ENCODE peak calls at places on chromosome 5, in nine cellular contexts. R, C, F, N, H, I, X, Z and E are unnamed samples.

GRCh38 chr5:104540448-104540847 is 977.9 kb upstream of the NUDT12 start:
- DNase-seq in X (no peak), C (no peak), I (no peak), Z (no peak), H (no peak), F (peak), N (no peak), R (no peak), E (no peak)

GRCh38 chr5:83265318-83265717 is 188.0 kb downstream of the XRCC4 start:
- DNase-seq in N (no peak), Z (peak), C (peak), F (no peak), H (no peak), I (no peak), R (peak), X (no peak), E (no peak)

GRCh38 chr5:177958696-177959095 is 37.3 kb downstream of the PROP1 start:
- DNase-seq in R (no peak), X (no peak), H (no peak), Z (no peak), I (no peak), F (no peak), C (no peak), N (no peak), E (no peak)

GRCh38 chr5:5383461-5383860 is 39.0 kb upstream of the ICE1 start:
- DNase-seq in I (no peak), H (no peak), X (no peak), R (no peak), F (no peak), Z (no peak), N (no peak), C (no peak), E (no peak)

GRCh38 chr5:140295414-140295813 is 7.5 kb downstream of the PFDN1 start:
- DNase-seq in N (no peak), X (no peak), R (peak), I (no peak), H (peak), F (peak), C (no peak), Z (peak), E (peak)

GRCh38 chr5:82111191-82111590 is 139.4 kb downstream of the ATG10 start:
- DNase-seq in I (no peak), F (no peak), N (no peak), C (no peak), X (no peak), H (no peak), R (no peak), Z (peak), E (no peak)

GRCh38 chr5:45484781-45485180 is 211.4 kb downstream of the HCN1 start:
- DNase-seq in H (no peak), Z (no peak), N (no peak), X (no peak), C (no peak), F (no peak), I (no peak), R (no peak), E (no peak)

GRCh38 chr5:6046296-6046695 is 332.1 kb downstream of the MED10 start:
- DNase-seq in I (no peak), R (no peak), Z (no peak), C (no peak), N (no peak), F (no peak), H (no peak), X (no peak), E (no peak)

GRCh38 chr5:138946831-138947560 is 71.9 kb upstream of the LRRTM2 start:
- DNase-seq in I (no peak), Z (no peak), F (no peak), C (no peak), N (no peak), X (no peak), H (peak), R (no peak), E (peak)

DNA sequence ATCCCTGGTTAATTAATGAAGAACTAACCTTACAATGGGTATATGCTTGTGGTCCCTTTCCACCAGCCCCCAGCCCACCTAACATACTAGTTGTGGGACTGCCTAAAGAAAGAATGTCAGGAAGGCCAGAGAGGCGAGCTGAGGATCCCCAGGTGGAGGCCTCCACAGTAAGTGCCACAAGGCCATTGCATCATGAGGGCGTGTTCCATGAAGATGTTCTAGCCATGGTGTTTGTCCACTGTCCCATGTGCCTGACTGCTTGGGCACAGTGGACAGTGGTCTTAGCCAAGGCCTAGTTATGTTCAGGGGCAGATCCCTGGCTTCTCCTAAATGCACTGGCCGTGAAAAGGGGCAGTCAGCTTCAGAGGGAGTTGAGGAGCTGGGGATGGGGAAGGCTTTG is 21.1 kb downstream of the ZFP62 start:
- DNase-seq in F (no peak), R (no peak), C (no peak), I (no peak), X (no peak), N (no peak), H (no peak), Z (no peak), E (no peak)
- H3K4me3 ChIP-seq in F (no peak), R (no peak), C (no peak), I (no peak), X (no peak), N (no peak), H (no peak), Z (no peak), E (no peak)

DNA sequence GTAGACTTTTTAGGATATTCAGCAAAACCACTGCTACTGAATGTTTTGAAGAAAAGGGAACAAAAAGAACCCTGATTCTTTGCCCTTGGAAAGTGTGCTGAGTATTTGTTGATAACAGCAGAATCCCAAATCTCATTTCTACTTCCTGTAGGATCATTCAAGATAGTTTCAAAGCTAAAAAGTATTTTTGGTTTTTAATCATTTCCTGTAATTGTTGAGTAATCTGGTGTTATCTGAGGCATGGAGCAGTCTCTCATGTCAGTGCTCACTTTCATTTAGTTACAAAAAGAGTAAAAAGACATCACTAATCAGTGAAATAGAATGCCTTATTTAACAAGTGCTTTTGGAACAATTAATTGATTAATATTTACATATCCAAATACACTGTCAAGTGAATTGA is 56.1 kb downstream of the ITGA2 start:
- DNase-seq in F (no peak), C (no peak), Z (no peak), N (no peak), I (no peak), X (no peak), H (no peak), R (no peak), E (no peak)
- H3K27ac ChIP-seq in F (no peak), C (no peak), Z (no peak), N (no peak), I (no peak), X (no peak), H (no peak), R (no peak), E (no peak)

DNA sequence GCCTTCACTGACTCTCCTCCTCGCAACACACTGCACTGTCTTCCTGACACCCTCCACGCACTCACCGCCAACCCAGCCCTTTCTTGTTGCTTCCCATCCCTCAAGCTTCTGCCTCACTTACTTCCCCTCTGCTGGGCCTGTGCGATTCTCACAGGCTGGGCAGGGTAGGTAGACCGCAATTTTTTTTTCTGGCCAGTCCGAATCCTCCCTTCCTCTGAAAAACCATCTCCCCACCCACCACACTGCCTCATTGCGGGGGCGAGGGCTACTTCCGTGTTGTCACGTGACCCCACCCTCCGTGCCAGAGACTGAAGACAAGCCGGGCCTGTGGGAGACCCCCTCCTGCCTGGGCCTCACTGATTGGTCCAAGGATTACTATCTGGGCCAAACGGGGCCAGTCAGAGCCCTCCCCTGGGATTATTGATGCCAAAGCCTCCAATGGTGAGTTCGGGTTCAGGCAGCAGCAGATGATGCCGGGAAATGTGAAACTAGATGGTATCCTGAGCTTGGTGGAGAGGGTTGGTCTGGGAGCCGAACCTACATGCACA is 73.1 kb downstream of the STK10 start:
- DNase-seq in R (no peak), N (peak), F (no peak), I (no peak), C (no peak), H (no peak), Z (no peak), X (no peak), E (no peak)
- TF ChIP-seq EP300 in R (no peak), N (peak), F (no peak), I (no peak), C (no peak), H (no peak), Z (no peak), X (no peak), E (no peak)

GRCh38 chr5:135753990-135754389 is 80.5 kb upstream of the SLC25A48 start:
- DNase-seq in Z (no peak), H (no peak), N (no peak), R (no peak), I (no peak), X (no peak), C (no peak), F (no peak), E (no peak)

GRCh38 chr5:135745897-135746500 is 88.5 kb upstream of the SLC25A48 start:
- DNase-seq in Z (peak), X (no peak), C (no peak), H (no peak), R (no peak), F (no peak), I (no peak), N (no peak), E (no peak)

GRCh38 chr5:135747824-135748223 is 86.6 kb upstream of the SLC25A48 start:
- DNase-seq in H (no peak), Z (no peak), X (no peak), I (no peak), F (no peak), C (no peak), R (no peak), N (no peak), E (no peak)

GRCh38 chr5:135750506-135750905 is 84.0 kb upstream of the SLC25A48 start:
- DNase-seq in C (no peak), X (no peak), F (no peak), R (no peak), Z (peak), N (no peak), H (no peak), I (no peak), E (no peak)
- H3K4me3 ChIP-seq in C (no peak), X (no peak), F (no peak), R (no peak), Z (no peak), N (no peak), H (no peak), I (no peak), E (no peak)

GRCh38 chr5:76414788-76415187 is 11.7 kb downstream of the IQGAP2 start:
- DNase-seq in H (no peak), I (no peak), N (no peak), Z (no peak), C (no peak), F (no peak), R (no peak), X (no peak), E (no peak)
- H3K27ac ChIP-seq in H (no peak), I (no peak), N (no peak), Z (no peak), C (no peak), F (no peak), R (no peak), X (no peak), E (no peak)

DNA sequence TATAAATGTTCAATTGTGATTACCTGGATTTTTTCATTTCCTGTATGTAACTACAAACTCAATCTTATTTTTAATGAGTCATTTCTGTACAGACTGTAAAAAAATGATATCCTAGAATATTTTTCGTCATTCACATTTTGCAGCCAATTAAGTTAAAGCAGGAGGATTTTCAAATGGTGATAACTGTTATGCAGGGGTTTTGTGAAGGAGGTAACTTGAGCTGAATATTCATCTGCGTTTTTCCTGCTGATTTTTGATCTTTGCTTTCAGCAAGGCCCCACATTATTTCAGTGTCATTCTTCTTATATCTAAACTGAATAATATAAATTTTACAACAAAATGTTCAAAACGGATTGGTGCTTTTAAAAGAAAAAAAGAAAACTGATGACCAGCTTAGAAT is 74.1 kb downstream of the SLF1 start:
- DNase-seq in H (no peak), C (no peak), F (no peak), X (no peak), I (no peak), N (no peak), Z (no peak), R (no peak), E (no peak)
- TF ChIP-seq EP300 in H (no peak), C (no peak), F (no peak), X (no peak), I (no peak), N (no peak), Z (no peak), R (no peak), E (no peak)

GRCh38 chr5:133612021-133612860 is at the start of gene FSTL4:
- DNase-seq in Z (no peak), X (no peak), H (no peak), N (no peak), C (peak), F (no peak), I (peak), R (peak), E (peak)

GRCh38 chr5:133613184-133613583 is 843 bp upstream of the FSTL4 start:
- DNase-seq in Z (no peak), F (no peak), R (no peak), H (no peak), X (no peak), C (no peak), I (no peak), N (no peak), E (no peak)

GRCh38 chr5:133613743-133614142 is 1.4 kb upstream of the FSTL4 start:
- DNase-seq in H (no peak), R (no peak), F (no peak), I (no peak), C (no peak), Z (no peak), X (no peak), N (no peak), E (no peak)

GRCh38 chr5:133610489-133611356 is 1.6 kb downstream of the FSTL4 start:
- DNase-seq in R (peak), N (no peak), F (no peak), C (peak), Z (peak), H (no peak), I (peak), X (peak), E (peak)

DNA sequence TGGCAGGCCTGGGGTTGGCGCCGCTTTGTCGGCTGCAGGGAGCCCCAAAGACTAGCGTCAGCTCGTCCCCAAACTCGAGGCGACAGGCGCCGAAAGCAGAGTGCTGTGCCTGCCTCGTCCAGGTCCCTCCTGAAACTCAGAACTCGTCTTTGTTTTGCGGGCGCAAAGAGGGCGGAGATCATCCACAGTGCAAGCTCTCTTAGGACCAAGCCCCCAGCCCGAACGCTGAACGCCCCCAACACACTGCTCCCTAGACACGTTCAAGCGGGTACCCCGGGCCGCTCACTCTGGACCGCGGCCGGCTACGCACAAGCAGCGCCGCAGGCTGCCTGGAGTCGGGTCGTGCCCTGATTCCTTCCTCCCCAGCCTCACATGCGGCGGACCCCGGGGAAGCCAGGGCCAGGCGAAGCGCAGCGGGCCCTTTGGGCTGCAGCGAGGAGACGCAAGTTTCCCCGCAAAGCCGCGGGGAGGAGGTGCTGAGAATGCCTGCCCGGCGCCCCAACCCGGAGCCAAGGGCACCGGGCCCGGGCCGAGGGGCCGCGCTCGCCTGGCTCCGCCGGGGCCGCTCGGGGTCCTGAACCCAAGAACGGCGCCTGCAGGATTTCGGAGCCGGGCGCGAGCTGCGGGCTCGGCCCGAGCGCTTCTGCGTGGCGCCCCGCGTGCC is 852 bp downstream of the FSTL4 start:
- DNase-seq in H (no peak), C (peak), N (no peak), I (peak), R (no peak), F (no peak), Z (no peak), X (no peak), E (no peak)
- H3K4me3 ChIP-seq in H (peak), C (peak), N (no peak), I (peak), R (peak), F (no peak), Z (no peak), X (no peak), E (peak)